ENCODE peak calls at places on chromosomes 13 and 19, in ten cellular contexts. C is DND-41; Q is CD4-positive, alpha-beta T cell; F is lower lobe of right lung; Z is psoas muscle; D is activated B cell treated with CpG ODN at 0.5 μM for 24 hours; P is left ventricle myocardium superior; I is heart left ventricle; B is left cardiac atrium; L is upper lobe of left lung. A is an unnamed sample.

GRCh38 chr19:27935669-27936068 is 1277.3 kb downstream of the UQCRFS1 start:
- ATAC-seq in C (no peak), Q (no peak), F (no peak), Z (no peak), D (no peak), P (no peak), I (no peak), B (no peak), L (no peak), A (no peak)

GRCh38 chr19:13164370-13165090 is 14.3 kb downstream of the IER2 start:
- ATAC-seq in C (peak; percentile 22), Q (peak; percentile 4), F (peak; percentile 4), Z (no peak), D (no peak), P (peak; percentile 44), I (peak; percentile 47), B (peak; percentile 34), L (no peak), A (peak; percentile 46)

GRCh38 chr19:38216785-38217746 is 7.0 kb downstream of the DPF1 start:
- ATAC-seq in C (no peak), Q (no peak), F (no peak), Z (no peak), D (no peak), P (no peak), I (no peak), B (no peak), L (no peak), A (no peak)

GRCh38 chr13:75384881-75385707 is 96.9 kb downstream of the TBC1D4 start:
- ATAC-seq in C (no peak), Q (no peak), F (peak; percentile 42), Z (peak; percentile 64), D (no peak), P (peak; percentile 93), I (peak; percentile 96), B (peak; percentile 74), L (no peak), A (no peak)

GRCh38 chr13:109743706-109744453 is 42.5 kb downstream of the IRS2 start:
- ATAC-seq in C (peak; percentile 98), Q (peak; percentile 43), F (peak; percentile 50), Z (no peak), D (no peak), P (peak; percentile 54), I (peak; percentile 61), B (no peak), L (no peak), A (peak; percentile 67)

GRCh38 chr13:40165533-40165932 is 500.9 kb downstream of the FOXO1 start:
- ATAC-seq in C (no peak), Q (no peak), F (no peak), Z (no peak), D (no peak), P (no peak), I (no peak), B (no peak), L (no peak), A (no peak)

GRCh38 chr13:99312493-99312883 is 5.3 kb upstream of the GPR183 start:
- ATAC-seq in C (no peak), Q (no peak), F (peak; percentile 87), Z (peak; percentile 96), D (no peak), P (peak; percentile 84), I (peak; percentile 81), B (peak; percentile 77), L (peak; percentile 93), A (no peak)

GRCh38 chr19:45878043-45878794 is 7.7 kb downstream of the IRF2BP1 start:
- ATAC-seq in C (no peak), Q (no peak), F (peak; percentile 58), Z (peak; percentile 83), D (no peak), P (no peak), I (no peak), B (peak; percentile 56), L (no peak), A (peak; percentile 84)

GRCh38 chr13:33213797-33214196 is 71.8 kb downstream of the STARD13 start:
- ATAC-seq in C (no peak), Q (no peak), F (no peak), Z (no peak), D (no peak), P (no peak), I (no peak), B (peak; percentile 16), L (no peak), A (peak; percentile 46)

GRCh38 chr13:23608704-23609413 is 38.6 kb downstream of the TNFRSF19 start:
- ATAC-seq in C (no peak), Q (no peak), F (peak; percentile 61), Z (no peak), D (no peak), P (peak; percentile 66), I (peak; percentile 76), B (peak; percentile 74), L (peak; percentile 67), A (no peak)

GRCh38 chr13:42821437-42821836 is 40.1 kb downstream of the FAM216B start:
- ATAC-seq in C (no peak), Q (no peak), F (no peak), Z (no peak), D (no peak), P (no peak), I (no peak), B (no peak), L (peak; percentile 57), A (no peak)

GRCh38 chr13:26377038-26377437 is 123.1 kb downstream of the CDK8 start:
- ATAC-seq in C (peak; percentile 68), Q (no peak), F (peak; percentile 43), Z (peak; percentile 53), D (no peak), P (peak; percentile 51), I (no peak), B (peak; percentile 40), L (peak; percentile 58), A (no peak)

GRCh38 chr13:98992355-98992754 is 14.5 kb upstream of the DOCK9 start:
- ATAC-seq in C (no peak), Q (no peak), F (no peak), Z (no peak), D (no peak), P (no peak), I (no peak), B (no peak), L (no peak), A (peak; percentile 42)

GRCh38 chr19:16457954-16458331 is 13.8 kb downstream of the EPS15L1 start:
- ATAC-seq in C (no peak), Q (no peak), F (no peak), Z (no peak), D (no peak), P (peak; percentile 46), I (peak; percentile 28), B (peak; percentile 9), L (peak; percentile 19), A (no peak)

GRCh38 chr13:108681986-108682562 is 52.7 kb downstream of the MYO16 start:
- ATAC-seq in C (no peak), Q (no peak), F (no peak), Z (no peak), D (no peak), P (no peak), I (no peak), B (no peak), L (no peak), A (no peak)

GRCh38 chr19:4556574-4557185 is 2.8 kb downstream of the SEMA6B start:
- ATAC-seq in C (peak; percentile 19), Q (no peak), F (peak; percentile 50), Z (peak; percentile 56), D (peak; percentile 18), P (peak; percentile 34), I (peak; percentile 58), B (peak; percentile 23), L (peak; percentile 19), A (peak; percentile 69)

GRCh38 chr13:77810430-77810829 is 108.2 kb downstream of the EDNRB start:
- ATAC-seq in C (peak; percentile 81), Q (no peak), F (peak; percentile 71), Z (no peak), D (no peak), P (no peak), I (no peak), B (no peak), L (peak; percentile 62), A (peak; percentile 31)

GRCh38 chr19:29263305-29264080 is 50.5 kb upstream of the UQCRFS1 start:
- ATAC-seq in C (peak; percentile 71), Q (peak; percentile 41), F (peak; percentile 41), Z (peak; percentile 56), D (no peak), P (peak; percentile 37), I (peak; percentile 40), B (no peak), L (peak; percentile 55), A (peak; percentile 33)

GRCh38 chr19:40995355-40995754 is 4.3 kb downstream of the CYP2B6 start:
- ATAC-seq in C (no peak), Q (no peak), F (no peak), Z (no peak), D (no peak), P (no peak), I (no peak), B (no peak), L (no peak), A (peak; percentile 72)

GRCh38 chr13:97015661-97016350 is 21.5 kb upstream of the OXGR1 start:
- ATAC-seq in C (peak; percentile 91), Q (no peak), F (no peak), Z (no peak), D (no peak), P (no peak), I (no peak), B (no peak), L (no peak), A (no peak)

GRCh38 chr13:102440259-102440936 is 38.5 kb upstream of the FGF14 start:
- ATAC-seq in C (no peak), Q (no peak), F (no peak), Z (no peak), D (no peak), P (no peak), I (no peak), B (no peak), L (no peak), A (no peak)

GRCh38 chr13:33168326-33168960 is 117.1 kb downstream of the STARD13 start:
- ATAC-seq in C (no peak), Q (no peak), F (no peak), Z (no peak), D (no peak), P (peak; percentile 52), I (no peak), B (peak; percentile 32), L (no peak), A (no peak)

GRCh38 chr19:3346677-3347353 is 19.6 kb upstream of the NFIC start:
- ATAC-seq in C (no peak), Q (no peak), F (no peak), Z (peak; percentile 22), D (no peak), P (peak; percentile 71), I (peak; percentile 61), B (peak; percentile 78), L (peak; percentile 33), A (peak; percentile 13)

GRCh38 chr13:108407495-108407894 is 138.0 kb downstream of the TNFSF13B start:
- ATAC-seq in C (no peak), Q (no peak), F (no peak), Z (no peak), D (no peak), P (no peak), I (no peak), B (no peak), L (no peak), A (no peak)

GRCh38 chr13:72146816-72147215 is 279.8 kb upstream of the DACH1 start:
- ATAC-seq in C (no peak), Q (no peak), F (no peak), Z (no peak), D (no peak), P (no peak), I (no peak), B (no peak), L (no peak), A (no peak)

GRCh38 chr13:30805603-30806011 is 70.3 kb downstream of the ALOX5AP start:
- ATAC-seq in C (no peak), Q (no peak), F (no peak), Z (no peak), D (no peak), P (no peak), I (no peak), B (peak; percentile 21), L (no peak), A (no peak)

GRCh38 chr19:58477871-58478270 is 1.7 kb downstream of the ZNF446 start:
- ATAC-seq in C (no peak), Q (no peak), F (no peak), Z (no peak), D (no peak), P (no peak), I (no peak), B (no peak), L (no peak), A (no peak)

GRCh38 chr13:76991432-76991795 is 467 bp upstream of the CLN5 start:
- ATAC-seq in C (peak; percentile 15), Q (peak; percentile 62), F (peak; percentile 67), Z (peak; percentile 18), D (peak; percentile 35), P (peak; percentile 14), I (peak; percentile 21), B (peak; percentile 44), L (peak; percentile 22), A (peak; percentile 53)